ENCODE peak calls at places on chromosomes 1 and 21, in nine cellular contexts. C, P, Z, R, T, K, M, L and O are unnamed samples.

GRCh38 chr1:161936786-161937185 is 86.9 kb downstream of the OLFML2B start:
- DNase-seq in C (no peak), P (no peak), Z (no peak), R (no peak), T (no peak), K (no peak), M (no peak), L (no peak), O (no peak)

GRCh38 chr1:77542784-77543183 is 139.7 kb downstream of the ZZZ3 start:
- DNase-seq in C (no peak), P (no peak), Z (no peak), R (no peak), T (no peak), K (no peak), M (no peak), L (no peak), O (no peak)

GRCh38 chr1:172845371-172845770 is 186.5 kb downstream of the FASLG start:
- DNase-seq in C (no peak), P (peak; percentile 7), Z (no peak), R (no peak), T (no peak), K (no peak), M (peak; percentile 8), L (no peak), O (no peak)

GRCh38 chr21:45276620-45277019 is 11.1 kb downstream of the POFUT2 start:
- DNase-seq in C (no peak), P (no peak), Z (no peak), R (no peak), T (no peak), K (peak; percentile 18), M (no peak), L (peak; percentile 9), O (peak; percentile 30)

GRCh38 chr1:84078108-84078823 is 65.8 kb upstream of the PRKACB start:
- DNase-seq in C (no peak), P (no peak), Z (peak; percentile 20), R (peak; percentile 35), T (no peak), K (peak; percentile 33), M (peak; percentile 45), L (no peak), O (no peak)

GRCh38 chr1:76862447-76862846 is 4.8 kb upstream of the ST6GALNAC5 start:
- DNase-seq in C (no peak), P (no peak), Z (no peak), R (no peak), T (no peak), K (no peak), M (no peak), L (no peak), O (no peak)

GRCh38 chr1:91529856-91530255 is 29.2 kb downstream of the CDC7 start:
- DNase-seq in C (peak; percentile 47), P (no peak), Z (no peak), R (peak; percentile 43), T (no peak), K (no peak), M (no peak), L (no peak), O (no peak)

GRCh38 chr1:73593804-73594203 is 604.2 kb downstream of the LRRIQ3 start:
- DNase-seq in C (no peak), P (no peak), Z (no peak), R (peak; percentile 61), T (no peak), K (no peak), M (no peak), L (no peak), O (no peak)

GRCh38 chr1:174743654-174744561 is 255.8 kb upstream of the CACYBP start:
- DNase-seq in C (no peak), P (no peak), Z (no peak), R (peak; percentile 52), T (no peak), K (no peak), M (peak; percentile 76), L (no peak), O (no peak)

GRCh38 chr1:20640183-20640597 is 6.9 kb downstream of the PINK1 start:
- DNase-seq in C (peak; percentile 27), P (peak; percentile 39), Z (no peak), R (peak; percentile 58), T (no peak), K (no peak), M (peak; percentile 81), L (peak; percentile 31), O (no peak)

GRCh38 chr1:61077676-61078521 is 4.5 kb upstream of the NFIA start:
- DNase-seq in C (peak; percentile 100), P (peak; percentile 83), Z (peak; percentile 97), R (peak; percentile 100), T (peak; percentile 92), K (peak; percentile 95), M (peak; percentile 99), L (peak; percentile 78), O (peak; percentile 90)

GRCh38 chr1:152013664-152014237 is 20.1 kb upstream of the S100A10 start:
- DNase-seq in C (no peak), P (no peak), Z (no peak), R (peak; percentile 48), T (no peak), K (no peak), M (peak; percentile 87), L (no peak), O (no peak)

GRCh38 chr1:214615111-214615510 is 12.1 kb downstream of the CENPF start:
- DNase-seq in C (no peak), P (no peak), Z (no peak), R (peak; percentile 43), T (no peak), K (no peak), M (no peak), L (no peak), O (no peak)

GRCh38 chr1:175824079-175824478 is 80.7 kb upstream of the TNR start:
- DNase-seq in C (no peak), P (no peak), Z (peak; percentile 20), R (peak; percentile 41), T (no peak), K (no peak), M (peak; percentile 84), L (no peak), O (no peak)

GRCh38 chr1:70485624-70486023 is 74.6 kb downstream of the CTH start:
- DNase-seq in C (no peak), P (no peak), Z (no peak), R (no peak), T (no peak), K (no peak), M (no peak), L (no peak), O (no peak)

GRCh38 chr1:193712356-193712755 is 525.9 kb upstream of the B3GALT2 start:
- DNase-seq in C (no peak), P (no peak), Z (no peak), R (no peak), T (no peak), K (no peak), M (no peak), L (no peak), O (no peak)

GRCh38 chr1:59747469-59748014 is 67.2 kb upstream of the HOOK1 start:
- DNase-seq in C (no peak), P (no peak), Z (no peak), R (peak; percentile 21), T (no peak), K (no peak), M (no peak), L (no peak), O (no peak)

GRCh38 chr1:112146201-112146715 is 156.8 kb upstream of the KCND3 start:
- DNase-seq in C (no peak), P (no peak), Z (no peak), R (no peak), T (no peak), K (no peak), M (no peak), L (no peak), O (no peak)

GRCh38 chr1:44460107-44460885 is 55.2 kb downstream of the RNF220 start:
- DNase-seq in C (no peak), P (no peak), Z (no peak), R (no peak), T (no peak), K (peak; percentile 37), M (no peak), L (no peak), O (no peak)

GRCh38 chr1:27521336-27522147 is 31.6 kb upstream of the WASF2 start:
- DNase-seq in C (no peak), P (peak; percentile 31), Z (no peak), R (peak; percentile 48), T (no peak), K (no peak), M (no peak), L (no peak), O (peak; percentile 73)
- H3K4me3 ChIP-seq in C (no peak overlapping the region), P (peak overlapping the region; percentile 75), Z (no peak overlapping the region), R (no peak overlapping the region), T (no peak overlapping the region), K (no peak overlapping the region), M (no peak overlapping the region), L (no peak overlapping the region), O (peak overlapping the region; percentile 52)

GRCh38 chr1:196393742-196394141 is 214.5 kb downstream of the KCNT2 start:
- DNase-seq in C (no peak), P (no peak), Z (no peak), R (peak; percentile 82), T (no peak), K (no peak), M (no peak), L (no peak), O (no peak)
- H3K4me3 ChIP-seq in C (no peak overlapping the region), P (no peak overlapping the region), Z (no peak overlapping the region), R (no peak overlapping the region), T (no peak overlapping the region), K (no peak overlapping the region), M (no peak overlapping the region), L (no peak overlapping the region), O (no peak overlapping the region)

GRCh38 chr1:179002552-179003345 is 22.9 kb upstream of the FAM20B start:
- DNase-seq in C (no peak), P (peak; percentile 52), Z (peak; percentile 44), R (peak; percentile 63), T (peak; percentile 78), K (peak; percentile 52), M (peak; percentile 96), L (peak; percentile 81), O (peak; percentile 77)
- H3K4me3 ChIP-seq in C (no peak overlapping the region), P (no peak overlapping the region), Z (no peak overlapping the region), R (no peak overlapping the region), T (no peak overlapping the region), K (no peak overlapping the region), M (peak overlapping the region; percentile 33), L (no peak overlapping the region), O (no peak overlapping the region)

DNA sequence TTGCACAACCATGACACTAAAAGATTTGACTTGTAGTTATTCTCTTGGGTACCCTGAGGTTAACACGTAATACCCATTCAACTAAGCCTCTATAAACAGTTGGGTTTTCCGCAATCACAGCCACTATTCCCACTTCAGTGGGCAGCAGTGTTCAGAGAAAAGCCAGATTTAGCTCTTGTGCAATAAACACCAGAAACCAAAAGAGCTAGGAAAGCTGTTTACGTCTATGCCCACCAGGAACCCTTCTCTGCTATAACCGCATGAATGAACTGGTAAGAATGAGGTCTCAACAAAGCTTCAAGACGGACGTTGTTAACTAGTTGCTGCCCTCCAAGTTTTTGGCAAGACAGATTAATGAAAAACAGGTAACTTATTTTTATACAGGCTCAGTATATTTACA is 101.3 kb downstream of the SLC45A1 start:
- DNase-seq in C (no peak), P (no peak), Z (no peak), R (no peak), T (no peak), K (no peak), M (no peak), L (no peak), O (no peak)
- H3K4me3 ChIP-seq in C (no peak overlapping the region), P (no peak overlapping the region), Z (peak overlapping the region; percentile 79), R (no peak overlapping the region), T (peak overlapping the region; percentile 74), K (no peak overlapping the region), M (no peak overlapping the region), L (peak overlapping the region; percentile 85), O (peak overlapping the region; percentile 19)